ENCODE peak calls at places on chromosomes 5 and 9, in six cellular contexts. One of them, this sample, is unnamed.
A peak's percentile ranks its signal among the peaks of the same experiment; 100 is the strongest.

GRCh38 chr5:15554542-15554941 is 54.6 kb downstream of the FBXL7 start:
- DNase-seq in GM12891: no peak
- DNase-seq in HepG2: no peak
- DNase-seq in GM12878: no peak
- DNase-seq in K562: no peak
- DNase-seq in H1: peak; percentile 29
- DNase-seq in this sample: no peak

GRCh38 chr9:90090997-90091396 is 486.2 kb downstream of the GADD45G start:
- DNase-seq in GM12891: no peak
- DNase-seq in HepG2: no peak
- DNase-seq in GM12878: no peak
- DNase-seq in K562: no peak
- DNase-seq in H1: no peak
- DNase-seq in this sample: no peak

GRCh38 chr9:112169368-112169767 is 5.7 kb downstream of the SUSD1 start:
- DNase-seq in GM12891: no peak
- DNase-seq in HepG2: no peak
- DNase-seq in GM12878: no peak
- DNase-seq in K562: no peak
- DNase-seq in H1: no peak
- DNase-seq in this sample: no peak

GRCh38 chr5:173643964-173644363 is 27.5 kb upstream of the BOD1 start:
- DNase-seq in GM12891: peak; percentile 49
- DNase-seq in HepG2: no peak
- DNase-seq in GM12878: peak; percentile 44
- DNase-seq in K562: no peak
- DNase-seq in H1: no peak
- DNase-seq in this sample: peak; percentile 55

GRCh38 chr9:134054891-134055811 is 12.7 kb downstream of the BRD3 start:
- DNase-seq in GM12891: peak; percentile 9
- DNase-seq in HepG2: no peak
- DNase-seq in GM12878: no peak
- DNase-seq in K562: no peak
- DNase-seq in H1: no peak
- DNase-seq in this sample: no peak

GRCh38 chr5:147170603-147171002 is 64.2 kb upstream of the STK32A start:
- DNase-seq in GM12891: no peak
- DNase-seq in HepG2: peak; percentile 98
- DNase-seq in GM12878: no peak
- DNase-seq in K562: no peak
- DNase-seq in H1: no peak
- DNase-seq in this sample: no peak

GRCh38 chr9:119370816-119371215 is 1.6 kb upstream of the BRINP1 start:
- DNase-seq in GM12891: peak; percentile 28
- DNase-seq in HepG2: peak; percentile 4
- DNase-seq in GM12878: no peak
- DNase-seq in K562: peak; percentile 19
- DNase-seq in H1: no peak
- DNase-seq in this sample: peak; percentile 21

GRCh38 chr9:98097836-98098235 is 21.2 kb downstream of the TRIM14 start:
- DNase-seq in GM12891: no peak
- DNase-seq in HepG2: no peak
- DNase-seq in GM12878: no peak
- DNase-seq in K562: no peak
- DNase-seq in H1: no peak
- DNase-seq in this sample: no peak

GRCh38 chr5:80959768-80960442 is at the start of gene RASGRF2:
- DNase-seq in GM12891: peak; percentile 32
- DNase-seq in HepG2: peak; percentile 76
- DNase-seq in GM12878: no peak
- DNase-seq in K562: no peak
- DNase-seq in H1: no peak
- DNase-seq in this sample: peak; percentile 15

GRCh38 chr5:72280655-72281069 is 39.4 kb downstream of the MRPS27 start:
- DNase-seq in GM12891: no peak
- DNase-seq in HepG2: no peak
- DNase-seq in GM12878: no peak
- DNase-seq in K562: peak; percentile 43
- DNase-seq in H1: no peak
- DNase-seq in this sample: no peak

GRCh38 chr5:172707285-172708182 is 63.5 kb downstream of the DUSP1 start:
- DNase-seq in GM12891: no peak
- DNase-seq in HepG2: peak; percentile 58
- DNase-seq in GM12878: no peak
- DNase-seq in K562: no peak
- DNase-seq in H1: no peak
- DNase-seq in this sample: no peak

GRCh38 chr9:112135706-112136105 is 39.4 kb downstream of the SUSD1 start:
- DNase-seq in GM12891: no peak
- DNase-seq in HepG2: no peak
- DNase-seq in GM12878: no peak
- DNase-seq in K562: no peak
- DNase-seq in H1: no peak
- DNase-seq in this sample: no peak

GRCh38 chr5:78367318-78367991 is 7.0 kb downstream of the SCAMP1 start:
- DNase-seq in GM12891: no peak
- DNase-seq in HepG2: no peak
- DNase-seq in GM12878: no peak
- DNase-seq in K562: no peak
- DNase-seq in H1: no peak
- DNase-seq in this sample: no peak

GRCh38 chr5:165894916-165895315 is 2389.5 kb downstream of the MAT2B start:
- DNase-seq in GM12891: no peak
- DNase-seq in HepG2: no peak
- DNase-seq in GM12878: no peak
- DNase-seq in K562: no peak
- DNase-seq in H1: no peak
- DNase-seq in this sample: no peak

GRCh38 chr9:77712533-77713130 is 64.5 kb upstream of the GNA14 start:
- DNase-seq in GM12891: no peak
- DNase-seq in HepG2: peak; percentile 20
- DNase-seq in GM12878: no peak
- DNase-seq in K562: no peak
- DNase-seq in H1: no peak
- DNase-seq in this sample: no peak

GRCh38 chr5:95961617-95962474 is at the start of gene ELL2:
- DNase-seq in GM12891: peak; percentile 76
- DNase-seq in HepG2: peak; percentile 97
- DNase-seq in GM12878: peak; percentile 89
- DNase-seq in K562: peak; percentile 93
- DNase-seq in H1: peak; percentile 97
- DNase-seq in this sample: peak; percentile 74
- TF ChIP-seq POLR2AphosphoS5 in GM12891: no peak
- TF ChIP-seq POLR2AphosphoS5 in HepG2: peak; percentile 81
- TF ChIP-seq POLR2AphosphoS5 in GM12878: no peak
- TF ChIP-seq POLR2AphosphoS5 in K562: peak; percentile 44
- TF ChIP-seq POLR2AphosphoS5 in H1: peak; percentile 76
- TF ChIP-seq POLR2AphosphoS5 in this sample: no peak

DNA sequence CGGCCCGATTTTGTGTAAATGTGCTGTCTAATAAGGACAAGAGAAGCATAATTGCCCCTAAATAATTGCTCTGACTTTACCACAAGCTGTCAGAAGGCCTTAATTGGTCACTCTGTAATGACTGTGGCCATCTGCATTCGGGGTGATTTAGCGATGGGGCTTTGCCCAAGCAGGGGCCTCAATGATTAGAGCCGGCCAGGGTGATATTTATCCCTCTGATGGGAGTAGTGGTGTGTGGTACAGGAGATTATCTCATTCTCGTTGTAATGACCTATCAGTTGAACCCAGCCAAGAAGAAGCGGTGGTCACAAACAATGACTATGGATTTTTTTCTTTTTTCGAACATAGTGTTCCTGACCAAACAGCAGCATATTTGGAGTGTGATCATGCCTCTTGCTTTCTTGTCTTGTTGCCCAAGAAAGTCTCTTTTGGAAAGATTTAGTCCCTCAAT is 72.0 kb upstream of the SAP30L start:
- DNase-seq in GM12891: no peak
- DNase-seq in HepG2: no peak
- DNase-seq in GM12878: no peak
- DNase-seq in K562: peak; percentile 42
- DNase-seq in H1: no peak
- DNase-seq in this sample: no peak
- TF ChIP-seq TAF1 in GM12891: no peak
- TF ChIP-seq TAF1 in HepG2: no peak
- TF ChIP-seq TAF1 in GM12878: no peak
- TF ChIP-seq TAF1 in K562: peak; percentile 19
- TF ChIP-seq TAF1 in H1: no peak
- TF ChIP-seq TAF1 in this sample: no peak

DNA sequence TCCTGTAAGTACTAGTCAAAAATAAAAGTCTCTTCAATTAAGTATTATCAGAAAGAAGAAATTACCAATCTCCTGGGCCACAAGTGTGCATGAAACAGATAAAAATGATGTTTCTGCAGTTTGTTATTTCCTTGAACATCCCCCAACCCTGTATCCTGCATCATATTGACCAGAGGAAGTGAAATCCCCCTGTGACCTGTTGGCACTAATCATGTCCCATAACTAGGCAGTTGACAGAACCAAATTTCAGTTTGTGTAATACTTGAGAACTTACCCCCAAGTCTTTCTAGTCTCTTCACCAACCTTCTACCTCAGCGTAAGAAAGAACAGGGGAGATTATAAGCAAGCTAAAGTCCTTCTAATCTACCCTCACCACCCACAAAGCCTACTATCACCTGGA is 368.2 kb upstream of the PDE4D start:
- DNase-seq in GM12891: no peak
- DNase-seq in HepG2: no peak
- DNase-seq in GM12878: no peak
- DNase-seq in K562: no peak
- DNase-seq in H1: no peak
- DNase-seq in this sample: no peak
- TF ChIP-seq POLR2A in GM12891: no peak
- TF ChIP-seq POLR2A in HepG2: no peak
- TF ChIP-seq POLR2A in GM12878: no peak
- TF ChIP-seq POLR2A in K562: no peak
- TF ChIP-seq POLR2A in H1: no peak
- TF ChIP-seq POLR2A in this sample: no peak

GRCh38 chr9:93649610-93650261 is 73.4 kb downstream of the PHF2 start:
- DNase-seq in GM12891: no peak
- DNase-seq in HepG2: no peak
- DNase-seq in GM12878: no peak
- DNase-seq in K562: no peak
- DNase-seq in H1: no peak
- DNase-seq in this sample: no peak

GRCh38 chr9:93651521-93651950 is 75.2 kb downstream of the PHF2 start:
- DNase-seq in GM12891: no peak
- DNase-seq in HepG2: no peak
- DNase-seq in GM12878: no peak
- DNase-seq in K562: no peak
- DNase-seq in H1: no peak
- DNase-seq in this sample: no peak

GRCh38 chr9:93648836-93649235 is 72.5 kb downstream of the PHF2 start:
- DNase-seq in GM12891: no peak
- DNase-seq in HepG2: no peak
- DNase-seq in GM12878: no peak
- DNase-seq in K562: no peak
- DNase-seq in H1: no peak
- DNase-seq in this sample: no peak

GRCh38 chr9:93648181-93648580 is 71.8 kb downstream of the PHF2 start:
- DNase-seq in GM12891: no peak
- DNase-seq in HepG2: no peak
- DNase-seq in GM12878: no peak
- DNase-seq in K562: no peak
- DNase-seq in H1: no peak
- DNase-seq in this sample: no peak

DNA sequence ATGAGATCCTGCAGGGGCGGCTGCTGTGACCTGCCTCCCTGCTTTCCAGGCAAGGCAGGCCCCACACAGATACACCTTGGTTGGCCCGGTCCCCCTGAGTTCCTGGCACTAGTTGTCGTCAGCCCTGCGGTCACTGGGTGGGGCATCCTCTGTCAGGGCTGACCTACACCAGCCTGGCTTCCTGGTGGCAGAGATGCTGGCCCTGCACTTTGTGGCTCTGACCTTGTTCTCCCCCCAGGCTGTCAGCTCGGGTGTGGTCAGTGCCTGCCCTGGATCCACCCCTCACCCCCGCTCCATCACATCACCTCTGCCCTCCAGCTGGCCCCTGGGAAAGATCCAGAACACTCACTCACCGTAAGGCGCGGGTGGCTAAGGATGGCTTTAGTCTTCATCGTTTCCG is 74.1 kb downstream of the PHF2 start:
- DNase-seq in GM12891: no peak
- DNase-seq in HepG2: no peak
- DNase-seq in GM12878: no peak
- DNase-seq in K562: no peak
- DNase-seq in H1: no peak
- DNase-seq in this sample: no peak
- TF ChIP-seq POLR2AphosphoS5 in GM12891: no peak
- TF ChIP-seq POLR2AphosphoS5 in HepG2: no peak
- TF ChIP-seq POLR2AphosphoS5 in GM12878: no peak
- TF ChIP-seq POLR2AphosphoS5 in K562: no peak
- TF ChIP-seq POLR2AphosphoS5 in H1: no peak
- TF ChIP-seq POLR2AphosphoS5 in this sample: no peak

GRCh38 chr5:7827602-7828001 is 23.3 kb downstream of the CFAP90 start:
- DNase-seq in GM12891: no peak
- DNase-seq in HepG2: no peak
- DNase-seq in GM12878: no peak
- DNase-seq in K562: no peak
- DNase-seq in H1: no peak
- DNase-seq in this sample: no peak
- TF ChIP-seq TAF1 in GM12891: no peak
- TF ChIP-seq TAF1 in HepG2: no peak
- TF ChIP-seq TAF1 in GM12878: no peak
- TF ChIP-seq TAF1 in K562: no peak
- TF ChIP-seq TAF1 in H1: no peak
- TF ChIP-seq TAF1 in this sample: no peak

This sample was measured in GM12892.